ENCODE peak calls at places on chromosome 15, in ten cellular contexts. T is heart left ventricle; H is endothelial cell of umbilical vein; O is CD8-positive, alpha-beta T cell; P is tibial artery; E is heart right ventricle; N is A549; K is spleen; D is left ventricle myocardium inferior; C is neural progenitor cell. Y is an unnamed sample.

GRCh38 chr15:67303490-67304363 is 49.1 kb downstream of the IQCH start:
- DNase-seq in T (no peak), H (peak; percentile 49), O (no peak), P (no peak), E (peak; percentile 6), N (peak; percentile 30), K (no peak), D (no peak), C (peak; percentile 57), Y (no peak)

GRCh38 chr15:100875495-100875894 is 4.1 kb upstream of the ALDH1A3 start:
- DNase-seq in T (no peak), H (no peak), O (no peak), P (no peak), E (no peak), N (no peak), K (no peak), D (no peak), C (no peak), Y (no peak)

GRCh38 chr15:95259513-95259912 is 1028.2 kb downstream of the MCTP2 start:
- DNase-seq in T (peak; percentile 51), H (peak; percentile 92), O (peak; percentile 32), P (peak; percentile 83), E (peak; percentile 77), N (peak; percentile 43), K (no peak), D (peak; percentile 35), C (peak; percentile 86), Y (peak; percentile 39)

GRCh38 chr15:52340093-52340492 is 44.5 kb upstream of the MYO5C start:
- DNase-seq in T (no peak), H (no peak), O (no peak), P (no peak), E (no peak), N (no peak), K (no peak), D (no peak), C (no peak), Y (no peak)

GRCh38 chr15:32676095-32676643 is 34.7 kb downstream of the SCG5 start:
- DNase-seq in T (no peak), H (no peak), O (no peak), P (no peak), E (no peak), N (no peak), K (no peak), D (no peak), C (no peak), Y (no peak)

GRCh38 chr15:54841906-54842305 is 354.8 kb downstream of the RSL24D1 start:
- DNase-seq in T (no peak), H (no peak), O (no peak), P (no peak), E (no peak), N (no peak), K (no peak), D (no peak), C (no peak), Y (no peak)

GRCh38 chr15:72155021-72155621 is 36.9 kb downstream of the SENP8 start:
- DNase-seq in T (peak; percentile 91), H (peak; percentile 62), O (no peak), P (peak; percentile 84), E (peak; percentile 46), N (peak; percentile 35), K (no peak), D (peak; percentile 75), C (no peak), Y (peak; percentile 88)

GRCh38 chr15:38226867-38227266 is 25.8 kb upstream of the SPRED1 start:
- DNase-seq in T (peak; percentile 62), H (peak; percentile 78), O (no peak), P (no peak), E (peak; percentile 54), N (peak; percentile 36), K (no peak), D (no peak), C (no peak), Y (no peak)

GRCh38 chr15:84992157-84992940 is 10.7 kb downstream of the PDE8A start:
- DNase-seq in T (no peak), H (peak; percentile 61), O (no peak), P (no peak), E (no peak), N (peak; percentile 80), K (no peak), D (no peak), C (no peak), Y (no peak)

GRCh38 chr15:69082041-69082502 is 67.6 kb downstream of the NOX5 start:
- DNase-seq in T (peak; percentile 49), H (peak; percentile 78), O (no peak), P (peak; percentile 65), E (peak; percentile 52), N (no peak), K (no peak), D (no peak), C (no peak), Y (no peak)
- H3K4me1 ChIP-seq in T (no peaks in the 10 kb centered on the region), H (peaks cover 34% of the 10 kb centered on the region), O (no peaks in the 10 kb centered on the region), P (peaks cover 25% of the 10 kb centered on the region), E (peaks cover 41% of the 10 kb centered on the region), N (no peaks in the 10 kb centered on the region), K (peaks cover 8% of the 10 kb centered on the region), D (peaks cover 59% of the 10 kb centered on the region), C (peaks cover 29% of the 10 kb centered on the region), Y (peaks cover 3% of the 10 kb centered on the region)

GRCh38 chr15:40108061-40108854 is 421 bp downstream of the BMF start:
- DNase-seq in T (peak; percentile 66), H (peak; percentile 47), O (no peak), P (peak; percentile 94), E (peak; percentile 59), N (peak; percentile 44), K (no peak), D (peak; percentile 72), C (peak; percentile 52), Y (no peak)

GRCh38 chr15:40104296-40104864 is 4.3 kb downstream of the BMF start:
- DNase-seq in T (no peak), H (no peak), O (no peak), P (no peak), E (no peak), N (no peak), K (no peak), D (no peak), C (no peak), Y (no peak)

GRCh38 chr15:40105517-40106202 is 3.0 kb downstream of the BMF start:
- DNase-seq in T (no peak), H (no peak), O (no peak), P (peak; percentile 62), E (no peak), N (no peak), K (peak; percentile 83), D (no peak), C (no peak), Y (no peak)

GRCh38 chr15:40104865-40105516 is 3.7 kb downstream of the BMF start:
- DNase-seq in T (peak; percentile 90), H (peak; percentile 84), O (peak; percentile 71), P (peak; percentile 96), E (peak; percentile 92), N (peak; percentile 69), K (peak; percentile 95), D (peak; percentile 93), C (peak; percentile 94), Y (peak; percentile 88)

GRCh38 chr15:40106203-40107161 is 2.2 kb downstream of the BMF start:
- DNase-seq in T (no peak), H (no peak), O (no peak), P (peak; percentile 83), E (no peak), N (peak; percentile 54), K (peak; percentile 86), D (peak; percentile 69), C (peak; percentile 95), Y (peak; percentile 83)
- TF ChIP-seq CTCF in T (no peak), H (no peak), O (no peak), P (no peak), E (no peak), N (no peak), K (no peak), D (no peak), C (no peak), Y (no peak)

GRCh38 chr15:92904832-92905640 is 4.9 kb downstream of the CHD2 start:
- DNase-seq in T (no peak), H (no peak), O (no peak), P (no peak), E (no peak), N (no peak), K (no peak), D (no peak), C (no peak), Y (no peak)

GRCh38 chr15:92907880-92908279 is 7.8 kb downstream of the CHD2 start:
- DNase-seq in T (peak; percentile 58), H (peak; percentile 86), O (no peak), P (no peak), E (peak; percentile 54), N (no peak), K (no peak), D (no peak), C (no peak), Y (no peak)

GRCh38 chr15:92907229-92907628 is 7.1 kb downstream of the CHD2 start:
- DNase-seq in T (no peak), H (peak; percentile 47), O (no peak), P (no peak), E (no peak), N (no peak), K (no peak), D (no peak), C (no peak), Y (no peak)

GRCh38 chr15:92906038-92906437 is 5.9 kb downstream of the CHD2 start:
- DNase-seq in T (no peak), H (no peak), O (no peak), P (no peak), E (no peak), N (no peak), K (no peak), D (no peak), C (no peak), Y (no peak)

DNA sequence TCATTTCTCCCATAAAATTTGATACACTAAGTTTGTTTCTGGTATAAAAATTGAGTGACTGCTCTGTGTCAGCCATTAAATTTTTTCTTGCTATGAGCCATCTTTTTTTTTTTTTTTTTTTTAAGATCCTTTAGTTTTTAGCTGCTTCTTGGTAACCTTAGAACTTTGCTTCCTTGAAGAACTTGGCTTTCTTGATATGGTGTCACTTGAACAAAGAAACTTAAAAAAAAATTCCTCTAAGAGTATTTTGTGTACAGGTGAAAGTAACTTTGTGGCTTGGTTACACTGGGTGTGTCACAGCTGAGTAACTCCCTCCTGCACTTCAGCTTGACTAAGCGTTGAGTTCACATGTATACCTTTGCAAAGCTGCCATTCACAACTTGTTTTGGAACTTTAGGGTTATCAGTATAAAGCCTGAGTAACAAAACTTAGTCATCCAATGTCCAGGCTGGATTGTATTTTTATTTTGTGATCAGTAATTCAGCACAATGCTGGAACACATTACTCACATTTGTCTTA is 6.5 kb downstream of the CHD2 start:
- DNase-seq in T (no peak), H (peak; percentile 77), O (peak; percentile 32), P (no peak), E (no peak), N (no peak), K (no peak), D (no peak), C (no peak), Y (no peak)
- H3K4me3 ChIP-seq in T (peak overlapping the region; percentile 64), H (peak overlapping the region; percentile 42), O (peak overlapping the region; percentile 64), P (no peak overlapping the region), E (peak overlapping the region; percentile 70), N (peak overlapping the region; percentile 56), K (no peak overlapping the region), D (peak overlapping the region; percentile 74), C (peak overlapping the region; percentile 85), Y (peak overlapping the region; percentile 62)

DNA sequence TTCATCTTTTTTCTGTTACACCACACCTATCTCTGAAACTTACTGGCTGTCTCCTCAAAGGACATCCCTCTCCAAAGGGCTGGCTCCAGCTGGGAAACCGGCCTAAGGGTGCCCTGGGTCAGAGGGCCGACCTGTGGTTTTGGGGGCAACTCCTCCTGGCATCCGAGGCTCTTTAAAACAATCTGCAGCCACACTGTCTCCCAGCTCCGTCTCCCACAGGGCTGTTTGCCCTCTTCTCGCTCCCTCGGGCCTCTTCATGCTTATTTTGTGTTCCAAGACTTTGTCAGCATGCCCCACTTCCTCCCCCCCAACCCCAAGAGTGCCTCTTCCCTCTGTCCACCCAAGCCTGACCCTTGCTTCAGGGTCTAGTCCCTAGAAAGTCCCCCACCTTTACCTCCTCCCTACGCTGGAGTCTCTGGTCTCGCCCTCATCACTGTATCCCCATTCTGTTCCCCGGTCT is 1.3 kb upstream of the CSK start:
- DNase-seq in T (no peak), H (no peak), O (no peak), P (no peak), E (no peak), N (no peak), K (peak; percentile 81), D (no peak), C (no peak), Y (peak; percentile 51)
- H3K4me1 ChIP-seq in T (peaks cover 29% of the 10 kb centered on the region), H (peaks cover 39% of the 10 kb centered on the region), O (peaks cover 71% of the 10 kb centered on the region), P (peaks cover 45% of the 10 kb centered on the region), E (peaks cover 90% of the 10 kb centered on the region), N (peaks cover 22% of the 10 kb centered on the region), K (peaks cover 76% of the 10 kb centered on the region), D (peaks cover 62% of the 10 kb centered on the region), C (peaks cover 22% of the 10 kb centered on the region), Y (peaks cover 89% of the 10 kb centered on the region)

Y was measured in left lung.